ENCODE peak calls at places on chromosomes 16 and 17, in five cellular contexts. One of them, this sample, is unnamed.

GRCh38 chr16:66578596-66579531 is at the start of gene CMTM2:
- DNase-seq in HTR-8/SVneo: no peak
- DNase-seq in neural crest cell: no peak
- DNase-seq in activated CD8-positive, alpha-beta memory T cell treated with anti-CD3 and anti-CD28 coated beads for 48 hours: no peak
- DNase-seq in lung microvascular endothelial cell: peak; percentile 39
- DNase-seq in this sample: no peak

GRCh38 chr17:45783593-45784292 is 377 bp upstream of the CRHR1 start:
- DNase-seq in HTR-8/SVneo: peak; percentile 45
- DNase-seq in neural crest cell: peak; percentile 52
- DNase-seq in activated CD8-positive, alpha-beta memory T cell treated with anti-CD3 and anti-CD28 coated beads for 48 hours: no peak
- DNase-seq in lung microvascular endothelial cell: no peak
- DNase-seq in this sample: no peak

GRCh38 chr17:78141437-78142112 is 4.6 kb upstream of the C17orf99 start:
- DNase-seq in HTR-8/SVneo: no peak
- DNase-seq in neural crest cell: no peak
- DNase-seq in activated CD8-positive, alpha-beta memory T cell treated with anti-CD3 and anti-CD28 coated beads for 48 hours: no peak
- DNase-seq in lung microvascular endothelial cell: peak; percentile 46
- DNase-seq in this sample: no peak

GRCh38 chr16:85227924-85228462 is 115.7 kb upstream of the CIBAR2 start:
- DNase-seq in HTR-8/SVneo: peak; percentile 70
- DNase-seq in neural crest cell: no peak
- DNase-seq in activated CD8-positive, alpha-beta memory T cell treated with anti-CD3 and anti-CD28 coated beads for 48 hours: no peak
- DNase-seq in lung microvascular endothelial cell: no peak
- DNase-seq in this sample: no peak

GRCh38 chr16:68269793-68270192 is 5.5 kb downstream of the SLC7A6 start:
- DNase-seq in HTR-8/SVneo: no peak
- DNase-seq in neural crest cell: no peak
- DNase-seq in activated CD8-positive, alpha-beta memory T cell treated with anti-CD3 and anti-CD28 coated beads for 48 hours: no peak
- DNase-seq in lung microvascular endothelial cell: no peak
- DNase-seq in this sample: no peak

GRCh38 chr16:50696575-50697420 is 3.4 kb downstream of the NOD2 start:
- DNase-seq in HTR-8/SVneo: peak; percentile 24
- DNase-seq in neural crest cell: no peak
- DNase-seq in activated CD8-positive, alpha-beta memory T cell treated with anti-CD3 and anti-CD28 coated beads for 48 hours: no peak
- DNase-seq in lung microvascular endothelial cell: peak; percentile 94
- DNase-seq in this sample: peak; percentile 90

GRCh38 chr17:69712801-69713311 is 298.4 kb downstream of the MAP2K6 start:
- DNase-seq in HTR-8/SVneo: no peak
- DNase-seq in neural crest cell: no peak
- DNase-seq in activated CD8-positive, alpha-beta memory T cell treated with anti-CD3 and anti-CD28 coated beads for 48 hours: no peak
- DNase-seq in lung microvascular endothelial cell: no peak
- DNase-seq in this sample: no peak

GRCh38 chr17:77564278-77564920 is 394.1 kb upstream of the TNRC6C start:
- DNase-seq in HTR-8/SVneo: no peak
- DNase-seq in neural crest cell: no peak
- DNase-seq in activated CD8-positive, alpha-beta memory T cell treated with anti-CD3 and anti-CD28 coated beads for 48 hours: no peak
- DNase-seq in lung microvascular endothelial cell: no peak
- DNase-seq in this sample: no peak

GRCh38 chr17:1977583-1978395 is 47.3 kb downstream of the RTN4RL1 start:
- DNase-seq in HTR-8/SVneo: no peak
- DNase-seq in neural crest cell: no peak
- DNase-seq in activated CD8-positive, alpha-beta memory T cell treated with anti-CD3 and anti-CD28 coated beads for 48 hours: no peak
- DNase-seq in lung microvascular endothelial cell: no peak
- DNase-seq in this sample: no peak

GRCh38 chr17:31595076-31595475 is 203.6 kb downstream of the RAB11FIP4 start:
- DNase-seq in HTR-8/SVneo: no peak
- DNase-seq in neural crest cell: no peak
- DNase-seq in activated CD8-positive, alpha-beta memory T cell treated with anti-CD3 and anti-CD28 coated beads for 48 hours: no peak
- DNase-seq in lung microvascular endothelial cell: no peak
- DNase-seq in this sample: no peak

GRCh38 chr16:19228575-19228974 is 57.0 kb upstream of the CLEC19A start:
- DNase-seq in HTR-8/SVneo: no peak
- DNase-seq in neural crest cell: no peak
- DNase-seq in activated CD8-positive, alpha-beta memory T cell treated with anti-CD3 and anti-CD28 coated beads for 48 hours: no peak
- DNase-seq in lung microvascular endothelial cell: no peak
- DNase-seq in this sample: no peak

GRCh38 chr17:73069846-73070245 is 22.6 kb downstream of the SLC39A11 start:
- DNase-seq in HTR-8/SVneo: no peak
- DNase-seq in neural crest cell: no peak
- DNase-seq in activated CD8-positive, alpha-beta memory T cell treated with anti-CD3 and anti-CD28 coated beads for 48 hours: no peak
- DNase-seq in lung microvascular endothelial cell: no peak
- DNase-seq in this sample: no peak

GRCh38 chr17:81519284-81520020 is 6.9 kb upstream of the ACTG1 start:
- DNase-seq in HTR-8/SVneo: no peak
- DNase-seq in neural crest cell: no peak
- DNase-seq in activated CD8-positive, alpha-beta memory T cell treated with anti-CD3 and anti-CD28 coated beads for 48 hours: no peak
- DNase-seq in lung microvascular endothelial cell: peak; percentile 46
- DNase-seq in this sample: peak; percentile 79

GRCh38 chr17:31900877-31901276 is 631 bp downstream of the UTP6 start:
- DNase-seq in HTR-8/SVneo: no peak
- DNase-seq in neural crest cell: no peak
- DNase-seq in activated CD8-positive, alpha-beta memory T cell treated with anti-CD3 and anti-CD28 coated beads for 48 hours: no peak
- DNase-seq in lung microvascular endothelial cell: peak; percentile 38
- DNase-seq in this sample: no peak

GRCh38 chr16:46428108-46429061 is 192.8 kb downstream of the SHCBP1 start:
- DNase-seq in HTR-8/SVneo: no peak
- DNase-seq in neural crest cell: no peak
- DNase-seq in activated CD8-positive, alpha-beta memory T cell treated with anti-CD3 and anti-CD28 coated beads for 48 hours: no peak
- DNase-seq in lung microvascular endothelial cell: no peak
- DNase-seq in this sample: no peak

GRCh38 chr16:76386784-76387183 is 109.6 kb downstream of the CNTNAP4 start:
- DNase-seq in HTR-8/SVneo: no peak
- DNase-seq in neural crest cell: no peak
- DNase-seq in activated CD8-positive, alpha-beta memory T cell treated with anti-CD3 and anti-CD28 coated beads for 48 hours: no peak
- DNase-seq in lung microvascular endothelial cell: no peak
- DNase-seq in this sample: no peak

GRCh38 chr17:50412188-50412732 is 13.8 kb upstream of the ACSF2 start:
- DNase-seq in HTR-8/SVneo: no peak
- DNase-seq in neural crest cell: no peak
- DNase-seq in activated CD8-positive, alpha-beta memory T cell treated with anti-CD3 and anti-CD28 coated beads for 48 hours: no peak
- DNase-seq in lung microvascular endothelial cell: no peak
- DNase-seq in this sample: no peak

GRCh38 chr17:44117351-44117750 is 6.1 kb downstream of the HDAC5 start:
- DNase-seq in HTR-8/SVneo: no peak
- DNase-seq in neural crest cell: no peak
- DNase-seq in activated CD8-positive, alpha-beta memory T cell treated with anti-CD3 and anti-CD28 coated beads for 48 hours: no peak
- DNase-seq in lung microvascular endothelial cell: no peak
- DNase-seq in this sample: no peak

GRCh38 chr17:8436169-8436932 is 667 bp downstream of the NDEL1 start:
- DNase-seq in HTR-8/SVneo: peak; percentile 70
- DNase-seq in neural crest cell: peak; percentile 37
- DNase-seq in activated CD8-positive, alpha-beta memory T cell treated with anti-CD3 and anti-CD28 coated beads for 48 hours: peak; percentile 38
- DNase-seq in lung microvascular endothelial cell: peak; percentile 56
- DNase-seq in this sample: peak; percentile 79

GRCh38 chr16:71520550-71520949 is 5.7 kb upstream of the CHST4 start:
- DNase-seq in HTR-8/SVneo: peak; percentile 29
- DNase-seq in neural crest cell: no peak
- DNase-seq in activated CD8-positive, alpha-beta memory T cell treated with anti-CD3 and anti-CD28 coated beads for 48 hours: no peak
- DNase-seq in lung microvascular endothelial cell: no peak
- DNase-seq in this sample: no peak

GRCh38 chr16:66549284-66550131 is at the start of gene TK2:
- DNase-seq in HTR-8/SVneo: peak; percentile 69
- DNase-seq in neural crest cell: peak; percentile 51
- DNase-seq in activated CD8-positive, alpha-beta memory T cell treated with anti-CD3 and anti-CD28 coated beads for 48 hours: peak; percentile 49
- DNase-seq in lung microvascular endothelial cell: peak; percentile 61
- DNase-seq in this sample: peak; percentile 81

GRCh38 chr17:41710472-41711090 is 1.6 kb upstream of the GAST start:
- DNase-seq in HTR-8/SVneo: no peak
- DNase-seq in neural crest cell: no peak
- DNase-seq in activated CD8-positive, alpha-beta memory T cell treated with anti-CD3 and anti-CD28 coated beads for 48 hours: no peak
- DNase-seq in lung microvascular endothelial cell: peak; percentile 59
- DNase-seq in this sample: peak; percentile 58

GRCh38 chr16:12252616-12253015 is 276.1 kb downstream of the SNX29 start:
- DNase-seq in HTR-8/SVneo: no peak
- DNase-seq in neural crest cell: no peak
- DNase-seq in activated CD8-positive, alpha-beta memory T cell treated with anti-CD3 and anti-CD28 coated beads for 48 hours: no peak
- DNase-seq in lung microvascular endothelial cell: no peak
- DNase-seq in this sample: no peak

GRCh38 chr16:78505544-78506371 is 406.3 kb downstream of the WWOX start:
- DNase-seq in HTR-8/SVneo: no peak
- DNase-seq in neural crest cell: no peak
- DNase-seq in activated CD8-positive, alpha-beta memory T cell treated with anti-CD3 and anti-CD28 coated beads for 48 hours: no peak
- DNase-seq in lung microvascular endothelial cell: no peak
- DNase-seq in this sample: no peak

GRCh38 chr16:79714440-79714839 is 113.9 kb upstream of the MAF start:
- DNase-seq in HTR-8/SVneo: no peak
- DNase-seq in neural crest cell: no peak
- DNase-seq in activated CD8-positive, alpha-beta memory T cell treated with anti-CD3 and anti-CD28 coated beads for 48 hours: no peak
- DNase-seq in lung microvascular endothelial cell: no peak
- DNase-seq in this sample: no peak

GRCh38 chr17:83173180-83173996 is 94.0 kb downstream of the METRNL start:
- DNase-seq in HTR-8/SVneo: no peak
- DNase-seq in neural crest cell: no peak
- DNase-seq in activated CD8-positive, alpha-beta memory T cell treated with anti-CD3 and anti-CD28 coated beads for 48 hours: no peak
- DNase-seq in lung microvascular endothelial cell: no peak
- DNase-seq in this sample: peak; percentile 5

GRCh38 chr16:65698943-65699342 is 577.1 kb upstream of the CDH11 start:
- DNase-seq in HTR-8/SVneo: no peak
- DNase-seq in neural crest cell: no peak
- DNase-seq in activated CD8-positive, alpha-beta memory T cell treated with anti-CD3 and anti-CD28 coated beads for 48 hours: no peak
- DNase-seq in lung microvascular endothelial cell: no peak
- DNase-seq in this sample: no peak

GRCh38 chr16:66996324-66996982 is 8.1 kb downstream of the CES4A start:
- DNase-seq in HTR-8/SVneo: no peak
- DNase-seq in neural crest cell: no peak
- DNase-seq in activated CD8-positive, alpha-beta memory T cell treated with anti-CD3 and anti-CD28 coated beads for 48 hours: no peak
- DNase-seq in lung microvascular endothelial cell: peak; percentile 40
- DNase-seq in this sample: no peak

GRCh38 chr16:58638148-58639036 is 8.8 kb upstream of the CNOT1 start:
- DNase-seq in HTR-8/SVneo: peak; percentile 83
- DNase-seq in neural crest cell: no peak
- DNase-seq in activated CD8-positive, alpha-beta memory T cell treated with anti-CD3 and anti-CD28 coated beads for 48 hours: no peak
- DNase-seq in lung microvascular endothelial cell: peak; percentile 62
- DNase-seq in this sample: no peak

GRCh38 chr17:16343569-16343968 is 9.7 kb downstream of the CENPV start:
- DNase-seq in HTR-8/SVneo: no peak
- DNase-seq in neural crest cell: no peak
- DNase-seq in activated CD8-positive, alpha-beta memory T cell treated with anti-CD3 and anti-CD28 coated beads for 48 hours: no peak
- DNase-seq in lung microvascular endothelial cell: no peak
- DNase-seq in this sample: no peak

GRCh38 chr17:73266796-73267195 is 5.1 kb upstream of the CPSF4L start:
- DNase-seq in HTR-8/SVneo: no peak
- DNase-seq in neural crest cell: no peak
- DNase-seq in activated CD8-positive, alpha-beta memory T cell treated with anti-CD3 and anti-CD28 coated beads for 48 hours: no peak
- DNase-seq in lung microvascular endothelial cell: no peak
- DNase-seq in this sample: no peak

GRCh38 chr17:19647697-19648474 is 665 bp upstream of the ALDH3A2 start:
- DNase-seq in HTR-8/SVneo: no peak
- DNase-seq in neural crest cell: no peak
- DNase-seq in activated CD8-positive, alpha-beta memory T cell treated with anti-CD3 and anti-CD28 coated beads for 48 hours: no peak
- DNase-seq in lung microvascular endothelial cell: peak; percentile 51
- DNase-seq in this sample: peak; percentile 59

GRCh38 chr16:54370653-54371052 is 84.1 kb upstream of the IRX3 start:
- DNase-seq in HTR-8/SVneo: no peak
- DNase-seq in neural crest cell: no peak
- DNase-seq in activated CD8-positive, alpha-beta memory T cell treated with anti-CD3 and anti-CD28 coated beads for 48 hours: no peak
- DNase-seq in lung microvascular endothelial cell: no peak
- DNase-seq in this sample: no peak

GRCh38 chr16:57186630-57187507 is 740 bp downstream of the RSPRY1 start:
- DNase-seq in HTR-8/SVneo: peak; percentile 10
- DNase-seq in neural crest cell: peak; percentile 2
- DNase-seq in activated CD8-positive, alpha-beta memory T cell treated with anti-CD3 and anti-CD28 coated beads for 48 hours: no peak
- DNase-seq in lung microvascular endothelial cell: peak; percentile 59
- DNase-seq in this sample: peak; percentile 31

GRCh38 chr16:55526448-55526847 is 17.6 kb downstream of the LPCAT2 start:
- DNase-seq in HTR-8/SVneo: no peak
- DNase-seq in neural crest cell: no peak
- DNase-seq in activated CD8-positive, alpha-beta memory T cell treated with anti-CD3 and anti-CD28 coated beads for 48 hours: no peak
- DNase-seq in lung microvascular endothelial cell: no peak
- DNase-seq in this sample: no peak

GRCh38 chr17:50534222-50534978 is 1.9 kb downstream of the EPN3 start:
- DNase-seq in HTR-8/SVneo: no peak
- DNase-seq in neural crest cell: no peak
- DNase-seq in activated CD8-positive, alpha-beta memory T cell treated with anti-CD3 and anti-CD28 coated beads for 48 hours: no peak
- DNase-seq in lung microvascular endothelial cell: peak; percentile 30
- DNase-seq in this sample: peak; percentile 63

GRCh38 chr16:15952265-15952711 is 2.9 kb downstream of the ABCC1 start:
- DNase-seq in HTR-8/SVneo: no peak
- DNase-seq in neural crest cell: no peak
- DNase-seq in activated CD8-positive, alpha-beta memory T cell treated with anti-CD3 and anti-CD28 coated beads for 48 hours: no peak
- DNase-seq in lung microvascular endothelial cell: peak; percentile 95
- DNase-seq in this sample: peak; percentile 43

GRCh38 chr16:85878875-85879274 is 20.1 kb upstream of the IRF8 start:
- DNase-seq in HTR-8/SVneo: peak; percentile 61
- DNase-seq in neural crest cell: no peak
- DNase-seq in activated CD8-positive, alpha-beta memory T cell treated with anti-CD3 and anti-CD28 coated beads for 48 hours: no peak
- DNase-seq in lung microvascular endothelial cell: peak; percentile 95
- DNase-seq in this sample: no peak